ENCODE peak calls at places on chromosomes 3 and 15, in ten cellular contexts. J is BE2C, T is BJ, B is OCI-LY7, E is NB4, R is breast epithelium, F is tibial artery, Y is neural progenitor cell, Z is fibroblast of mammary gland, G is A673. M is an unnamed sample.

GRCh38 chr15:84387086-84387485 is 151.5 kb downstream of the GOLGA6L4 start:
- DNase-seq in J (no peak), T (no peak), B (no peak), E (no peak), R (no peak), F (peak), Y (no peak), Z (no peak), G (no peak), M (no peak)

GRCh38 chr3:57971975-57972374 is 36.2 kb upstream of the FLNB start:
- DNase-seq in J (no peak), T (no peak), B (no peak), E (no peak), R (no peak), F (no peak), Y (no peak), Z (no peak), G (no peak), M (no peak)

GRCh38 chr15:35514759-35515158 is 31.2 kb downstream of the DPH6 start:
- DNase-seq in J (no peak), T (peak), B (no peak), E (no peak), R (no peak), F (no peak), Y (no peak), Z (peak), G (no peak), M (no peak)

GRCh38 chr3:183275418-183275817 is 22.4 kb downstream of the B3GNT5 start:
- DNase-seq in J (no peak), T (no peak), B (peak), E (peak), R (no peak), F (no peak), Y (no peak), Z (peak), G (peak), M (no peak)

GRCh38 chr15:77107068-77107467 is 36.2 kb upstream of the TSPAN3 start:
- DNase-seq in J (peak), T (no peak), B (no peak), E (peak), R (no peak), F (no peak), Y (no peak), Z (peak), G (no peak), M (no peak)

GRCh38 chr15:63843901-63844317 is 10.2 kb upstream of the HERC1 start:
- DNase-seq in J (no peak), T (no peak), B (no peak), E (no peak), R (no peak), F (no peak), Y (no peak), Z (no peak), G (no peak), M (no peak)

GRCh38 chr3:141934354-141934753 is 57.9 kb downstream of the ATP1B3 start:
- DNase-seq in J (no peak), T (no peak), B (no peak), E (no peak), R (no peak), F (no peak), Y (no peak), Z (no peak), G (no peak), M (no peak)

GRCh38 chr3:100857863-100858262 is 135.4 kb downstream of the ABI3BP start:
- DNase-seq in J (no peak), T (no peak), B (no peak), E (no peak), R (no peak), F (no peak), Y (no peak), Z (no peak), G (no peak), M (no peak)

GRCh38 chr15:86735244-86736040 is 655.8 kb downstream of the AGBL1 start:
- DNase-seq in J (no peak), T (no peak), B (no peak), E (no peak), R (no peak), F (no peak), Y (no peak), Z (no peak), G (no peak), M (no peak)

GRCh38 chr15:73295630-73296286 is 73.0 kb downstream of the HCN4 start:
- DNase-seq in J (no peak), T (no peak), B (no peak), E (peak), R (no peak), F (no peak), Y (no peak), Z (peak), G (no peak), M (no peak)

GRCh38 chr3:178036745-178037144 is 499.5 kb upstream of the KCNMB2 start:
- DNase-seq in J (no peak), T (peak), B (no peak), E (no peak), R (no peak), F (no peak), Y (no peak), Z (no peak), G (no peak), M (no peak)

GRCh38 chr3:182637350-182638197 is 155.7 kb upstream of the ATP11B start:
- DNase-seq in J (no peak), T (no peak), B (no peak), E (no peak), R (no peak), F (no peak), Y (no peak), Z (no peak), G (no peak), M (no peak)

GRCh38 chr3:183449391-183449790 is 21.0 kb upstream of the MCF2L2 start:
- DNase-seq in J (peak), T (no peak), B (peak), E (peak), R (no peak), F (no peak), Y (peak), Z (no peak), G (no peak), M (no peak)

GRCh38 chr3:148792540-148792939 is 35.1 kb upstream of the CPB1 start:
- DNase-seq in J (no peak), T (no peak), B (no peak), E (no peak), R (no peak), F (no peak), Y (no peak), Z (no peak), G (no peak), M (no peak)

GRCh38 chr3:195753609-195754008 is 32.8 kb downstream of the MUC20 start:
- DNase-seq in J (no peak), T (no peak), B (no peak), E (no peak), R (no peak), F (no peak), Y (no peak), Z (no peak), G (no peak), M (no peak)

GRCh38 chr15:72339777-72340177 is 19.8 kb upstream of the CELF6 start:
- DNase-seq in J (peak), T (peak), B (no peak), E (peak), R (no peak), F (no peak), Y (no peak), Z (peak), G (peak), M (no peak)

GRCh38 chr3:3342141-3342540 is 162.7 kb upstream of the CRBN start:
- DNase-seq in J (no peak), T (no peak), B (no peak), E (no peak), R (no peak), F (no peak), Y (no peak), Z (no peak), G (no peak), M (no peak)

GRCh38 chr3:108462899-108463298 is 47.5 kb downstream of the MYH15 start:
- DNase-seq in J (no peak), T (no peak), B (no peak), E (no peak), R (no peak), F (no peak), Y (no peak), Z (peak), G (peak), M (no peak)

GRCh38 chr15:90203473-90203872 is 2.3 kb downstream of the SEMA4B start:
- DNase-seq in J (no peak), T (no peak), B (no peak), E (no peak), R (no peak), F (no peak), Y (no peak), Z (no peak), G (no peak), M (no peak)
- H3K4me3 ChIP-seq in J (no peak), T (no peak), B (no peak), E (no peak), R (no peak), F (no peak), Y (no peak), Z (no peak), G (no peak), M (no peak)

DNA sequence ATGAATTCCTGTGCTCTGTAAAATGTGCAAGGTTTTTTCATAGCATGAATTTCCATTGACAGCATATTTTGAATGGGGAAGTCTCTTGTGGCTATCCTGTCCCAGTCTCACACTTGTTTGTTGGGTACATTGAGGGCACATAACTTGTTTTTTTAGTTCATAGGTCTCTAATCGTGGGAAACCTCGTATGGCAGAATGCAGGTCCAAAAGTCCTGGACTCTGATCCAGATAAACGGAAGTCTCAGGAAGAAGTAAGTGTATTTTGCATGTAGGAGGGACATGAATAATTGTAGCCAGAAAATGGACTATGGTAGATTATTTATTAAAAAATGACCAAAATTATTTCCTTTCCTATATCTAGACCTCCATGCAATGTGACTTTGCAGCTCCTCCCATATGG is 20.9 kb upstream of the MYRIP start:
- DNase-seq in J (no peak), T (no peak), B (no peak), E (no peak), R (no peak), F (no peak), Y (no peak), Z (no peak), G (no peak), M (no peak)
- TF ChIP-seq CTCF in J (no peak), T (no peak), B (no peak), E (no peak), R (no peak), F (no peak), Y (no peak), Z (no peak), G (no peak), M (no peak)

DNA sequence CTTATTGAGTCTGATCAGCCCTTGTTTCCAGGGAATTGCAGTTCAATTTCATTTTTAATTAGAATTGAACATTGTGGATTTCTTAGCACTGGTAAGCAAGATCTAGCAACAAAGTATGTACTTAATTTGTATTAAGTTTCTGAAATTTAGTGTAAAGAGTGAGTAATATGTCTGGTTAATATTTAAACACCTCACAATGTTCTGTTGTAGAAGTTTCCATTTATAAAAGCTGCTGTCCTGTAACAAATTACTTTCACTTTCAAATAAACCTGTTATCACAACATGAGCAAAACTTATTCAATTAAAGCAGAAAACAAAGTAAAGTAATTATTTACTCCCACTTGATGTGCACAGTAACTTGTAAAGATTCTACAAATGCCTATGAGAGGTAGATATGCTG is 448.5 kb downstream of the NAALADL2 start:
- DNase-seq in J (no peak), T (no peak), B (no peak), E (no peak), R (no peak), F (no peak), Y (no peak), Z (no peak), G (no peak), M (no peak)
- H3K4me3 ChIP-seq in J (no peak), T (no peak), B (no peak), E (no peak), R (no peak), F (no peak), Y (no peak), Z (no peak), G (no peak), M (no peak)

DNA sequence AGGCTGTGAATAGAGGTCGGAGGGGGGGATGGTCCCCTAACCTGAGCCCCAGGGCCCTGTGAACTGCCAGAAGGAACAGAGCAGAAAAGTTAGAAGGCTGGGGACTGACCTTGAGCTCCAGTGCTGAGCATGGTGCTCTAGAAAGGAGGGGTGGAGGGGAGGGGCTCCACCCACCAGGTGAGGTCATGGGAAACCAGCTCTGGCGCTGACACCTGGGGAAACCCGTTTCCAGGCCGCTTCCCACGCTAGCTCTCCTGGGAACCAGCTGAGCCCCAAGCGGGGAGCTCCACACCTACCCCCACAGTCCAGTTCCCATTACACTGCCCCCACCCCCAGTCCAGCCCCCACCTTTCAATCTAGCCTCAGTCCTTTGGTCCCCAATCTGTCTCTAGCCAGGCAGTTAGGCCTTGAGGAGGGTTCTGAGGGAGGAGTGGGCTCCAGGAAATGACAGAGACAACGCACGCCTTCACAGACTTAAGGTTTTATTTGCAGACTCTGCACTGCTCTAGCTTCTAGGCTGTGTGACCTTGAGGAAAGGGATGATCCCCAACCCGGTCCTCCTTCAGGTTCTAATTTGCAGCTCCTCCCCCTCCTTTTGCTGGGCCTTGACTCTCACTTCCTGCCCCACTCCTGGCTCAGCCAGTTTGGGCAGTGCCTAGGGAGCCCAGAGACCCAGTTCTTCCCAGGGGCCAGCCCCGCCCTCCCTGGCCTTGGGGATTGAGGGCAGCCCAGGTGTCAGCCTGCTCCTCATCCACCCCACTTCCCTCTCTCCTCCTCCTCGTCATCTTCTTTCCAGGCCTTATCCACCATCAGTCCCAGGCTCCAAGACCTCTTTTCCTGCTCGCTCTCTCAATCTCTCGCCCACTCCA is 2.1 kb downstream of the RHOV start:
- DNase-seq in J (no peak), T (no peak), B (no peak), E (no peak), R (peak), F (no peak), Y (no peak), Z (no peak), G (no peak), M (peak)
- TF ChIP-seq CTCF in J (no peak), T (no peak), B (no peak), E (no peak), R (no peak), F (no peak), Y (no peak), Z (no peak), G (no peak), M (no peak)

DNA sequence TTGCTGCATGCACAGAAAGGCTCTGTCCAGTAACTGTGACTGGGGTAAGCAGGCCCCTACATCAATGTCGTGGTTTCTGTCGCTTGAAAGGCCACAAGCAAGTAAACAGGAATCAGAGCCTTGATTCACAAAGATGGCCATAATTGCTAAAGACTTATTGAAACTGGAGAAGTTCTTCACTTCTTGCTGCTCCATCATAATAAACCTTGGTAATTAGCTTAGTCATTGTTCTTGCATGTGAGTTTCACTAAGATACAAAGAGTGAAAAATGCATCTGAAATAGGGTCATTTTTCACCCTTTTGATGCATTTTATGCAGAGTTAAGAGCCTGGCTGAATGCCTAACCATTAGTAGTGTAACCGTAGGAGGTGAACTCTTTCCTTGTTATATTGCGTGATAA is 3.2 kb downstream of the SEMA6D start:
- DNase-seq in J (no peak), T (no peak), B (no peak), E (no peak), R (no peak), F (no peak), Y (peak), Z (no peak), G (no peak), M (no peak)
- H3K4me3 ChIP-seq in J (no peak), T (no peak), B (no peak), E (no peak), R (no peak), F (no peak), Y (no peak), Z (no peak), G (no peak), M (no peak)

DNA sequence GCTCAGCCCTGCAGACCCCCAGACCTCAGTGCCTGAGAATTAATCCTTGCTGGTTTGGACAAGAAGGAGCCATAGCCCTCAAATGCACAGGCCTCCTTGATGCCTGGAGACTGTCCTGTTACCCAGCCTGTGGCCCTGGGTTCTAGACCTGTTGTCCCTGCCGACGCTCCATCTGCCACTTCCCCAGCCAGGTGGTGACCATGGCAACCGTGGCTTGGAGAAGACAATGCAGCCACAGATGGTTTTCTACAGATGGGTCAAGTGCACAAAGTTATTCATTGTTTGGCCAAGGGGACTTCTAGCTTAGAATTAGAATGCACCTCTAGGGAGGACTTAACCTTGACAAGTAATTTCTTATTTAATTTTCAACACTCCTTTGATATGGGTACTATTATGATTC is 297.1 kb downstream of the UACA start:
- DNase-seq in J (no peak), T (no peak), B (no peak), E (no peak), R (no peak), F (no peak), Y (no peak), Z (no peak), G (no peak), M (no peak)
- TF ChIP-seq CTCF in J (no peak), T (no peak), B (no peak), E (no peak), R (no peak), F (no peak), Y (no peak), Z (no peak), G (no peak), M (no peak)

GRCh38 chr15:52093167-52093538 is 19.4 kb downstream of the BCL2L10 start:
- DNase-seq in J (no peak), T (no peak), B (no peak), E (no peak), R (no peak), F (no peak), Y (no peak), Z (no peak), G (no peak), M (no peak)

GRCh38 chr15:52094811-52095584 is 17.6 kb downstream of the BCL2L10 start:
- DNase-seq in J (no peak), T (no peak), B (no peak), E (peak), R (no peak), F (no peak), Y (no peak), Z (no peak), G (no peak), M (no peak)

GRCh38 chr15:52095597-52096262 is 16.8 kb downstream of the BCL2L10 start:
- DNase-seq in J (no peak), T (peak), B (no peak), E (peak), R (no peak), F (no peak), Y (no peak), Z (peak), G (no peak), M (no peak)

GRCh38 chr15:52097176-52097575 is 15.4 kb downstream of the BCL2L10 start:
- DNase-seq in J (no peak), T (no peak), B (no peak), E (no peak), R (no peak), F (no peak), Y (no peak), Z (no peak), G (peak), M (no peak)

GRCh38 chr15:52093539-52094502 is 18.8 kb downstream of the BCL2L10 start:
- DNase-seq in J (no peak), T (peak), B (no peak), E (no peak), R (no peak), F (peak), Y (no peak), Z (peak), G (peak), M (no peak)
- H3K4me3 ChIP-seq in J (no peak), T (no peak), B (no peak), E (no peak), R (no peak), F (no peak), Y (no peak), Z (no peak), G (no peak), M (no peak)

DNA sequence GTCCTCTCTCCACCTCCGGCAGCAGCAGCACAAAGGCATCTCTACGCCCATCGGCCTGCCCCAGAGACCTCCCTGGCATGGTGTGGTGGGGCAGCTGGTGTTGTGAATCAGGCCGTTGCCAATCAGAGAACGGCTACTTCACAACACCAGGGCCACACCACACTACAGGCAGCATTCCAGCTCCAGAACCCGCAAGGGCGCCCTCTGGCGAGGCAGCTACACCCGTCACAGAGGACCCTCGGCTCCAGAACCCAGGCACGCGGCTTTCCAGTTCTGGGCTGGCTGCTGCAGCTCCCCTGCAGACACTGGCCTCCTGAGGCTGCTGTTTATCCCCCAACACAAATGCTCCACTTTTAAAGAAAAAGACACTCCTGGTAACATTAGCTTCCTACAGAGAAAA is 127.5 kb upstream of the TOPAZ1 start:
- DNase-seq in J (peak), T (no peak), B (peak), E (peak), R (no peak), F (no peak), Y (peak), Z (peak), G (peak), M (peak)
- TF ChIP-seq CTCF in J (peak), T (peak), B (peak), E (peak), R (no peak), F (no peak), Y (peak), Z (peak), G (peak), M (peak)

M was measured in GM06990.